ENCODE peak calls at places on chromosomes 5 and 9, in six cellular contexts. L, J, B, U, I and X are unnamed samples. For H3K4me1, the result is how much of the 10 kb centered on the place peaks cover.

GRCh38 chr5:135211083-135211790 is 177.2 kb upstream of the PITX1 start:
- DNase-seq in U (no peak), J (peak), B (no peak), L (no peak), I (peak), X (peak)

GRCh38 chr9:119005162-119005561 is 364.1 kb downstream of the BRINP1 start:
- DNase-seq in B (no peak), U (peak), L (peak), I (no peak), J (no peak), X (no peak)

GRCh38 chr5:109907751-109908150 is 218.0 kb downstream of the MAN2A1 start:
- DNase-seq in B (peak), I (no peak), L (no peak), U (no peak), J (peak), X (peak)

GRCh38 chr5:98997000-98997399 is 68.2 kb upstream of the CHD1 start:
- DNase-seq in I (no peak), B (peak), J (peak), L (no peak), U (no peak), X (peak)

GRCh38 chr9:92736816-92737606 is 27.6 kb downstream of the BICD2 start:
- DNase-seq in U (no peak), I (no peak), B (no peak), J (peak), L (no peak), X (no peak)

GRCh38 chr9:113150670-113151591 is at the start of gene SLC31A2:
- DNase-seq in U (peak), B (peak), L (peak), J (peak), I (peak), X (peak)

GRCh38 chr9:101166717-101167116 is 138.2 kb downstream of the PLPPR1 start:
- DNase-seq in B (no peak), U (no peak), J (no peak), I (no peak), L (no peak), X (no peak)

GRCh38 chr5:135235002-135235401 is 164.0 kb downstream of the MACROH2A1 start:
- DNase-seq in J (no peak), U (no peak), L (no peak), B (no peak), I (no peak), X (no peak)

GRCh38 chr5:80064124-80064523 is 29.0 kb downstream of the THBS4 start:
- DNase-seq in J (no peak), U (no peak), L (no peak), B (no peak), I (no peak), X (no peak)

DNA sequence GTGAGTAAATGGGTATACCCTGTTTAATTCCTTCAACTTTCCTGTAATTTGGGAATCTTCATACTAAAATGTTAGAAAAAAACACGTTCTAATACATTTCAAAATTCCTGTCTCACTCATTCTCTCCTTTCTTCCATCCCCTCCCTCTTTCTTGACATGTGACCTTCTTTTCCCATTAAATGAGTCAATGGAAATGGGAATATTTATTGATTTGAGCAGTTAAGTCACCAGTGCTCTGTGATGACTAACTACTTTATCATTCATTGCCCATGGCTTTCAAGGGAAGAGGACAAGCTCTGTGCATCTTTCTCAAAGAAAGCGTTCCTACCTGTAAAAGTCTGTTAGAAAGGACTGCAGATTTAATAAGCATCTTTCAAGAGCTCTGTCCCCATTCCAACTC is 144.4 kb upstream of the MAP3K1 start:
- DNase-seq in U (no peak), L (no peak), J (peak), B (no peak), I (no peak), X (peak)
- H4K91ac ChIP-seq in U (no peak), L (no peak), J (no peak), B (no peak), I (no peak), X (no peak)

GRCh38 chr9:36145970-36146369 is 9.4 kb downstream of the GLIPR2 start:
- DNase-seq in B (no peak), I (no peak), L (no peak), J (no peak), U (no peak), X (no peak)
- H3K4me1 ChIP-seq in B (under half), I (under half), L (under half), J (under half), U (under half), X (under half)

GRCh38 chr9:129343697-129344375 is 165.8 kb upstream of the IER5L start:
- DNase-seq in I (no peak), L (no peak), U (no peak), J (no peak), B (peak), X (peak)
- H4K91ac ChIP-seq in I (peak), L (no peak), U (no peak), J (no peak), B (peak), X (peak)

GRCh38 chr9:35658894-35659220 is 765 bp downstream of the CCDC107 start:
- DNase-seq in J (peak), U (no peak), L (no peak), B (peak), I (no peak), X (peak)
- H3K4me1 ChIP-seq in J (under half), U (under half), L (under half), B (under half), I (under half), X (under half)

DNA sequence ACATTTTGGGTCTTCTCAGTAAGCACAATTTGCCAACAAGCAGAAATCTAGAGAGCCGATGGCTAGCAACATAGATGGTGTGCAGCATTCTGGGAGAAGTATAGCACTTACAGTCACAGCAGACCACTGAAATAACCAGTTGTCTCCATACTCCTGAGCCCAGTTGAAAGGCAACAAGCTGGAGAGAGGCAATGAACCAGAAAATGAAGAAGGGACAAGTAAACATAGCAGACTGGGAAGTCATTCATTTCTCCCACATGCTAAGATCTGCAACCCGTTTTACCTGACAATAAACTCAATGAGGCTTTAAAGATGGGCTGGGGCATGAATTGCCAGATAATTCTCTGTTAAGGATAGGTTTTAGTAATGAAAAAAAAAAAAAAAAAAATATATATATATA is 575.6 kb upstream of the GRAMD2B start:
- DNase-seq in J (no peak), B (no peak), L (no peak), I (no peak), U (no peak), X (no peak)
- H4K91ac ChIP-seq in J (no peak), B (no peak), L (no peak), I (no peak), U (no peak), X (no peak)

GRCh38 chr9:38046669-38047300 is 22.2 kb downstream of the SHB start:
- DNase-seq in U (peak), I (no peak), B (peak), L (no peak), J (peak), X (peak)
- H3K4me1 ChIP-seq in U (under half), I (under half), B (under half), L (under half), J (under half), X (under half)